ENCODE peak calls at places on chromosomes 1 and 21, in seven cellular contexts. One of them, this sample, is unnamed.

GRCh38 chr1:24768873-24769605 is 23.8 kb downstream of the CLIC4 start:
- DNase-seq in fibroblast of mammary gland: no peak
- DNase-seq in cardiac fibroblast: no peak
- DNase-seq in cardiac muscle cell: no peak
- DNase-seq in mucosa of descending colon: no peak
- DNase-seq in Panc1: no peak
- DNase-seq in endodermal cell: no peak
- DNase-seq in this sample: no peak

GRCh38 chr1:108585343-108585742 is 25.4 kb downstream of the EEIG2 start:
- DNase-seq in fibroblast of mammary gland: no peak
- DNase-seq in cardiac fibroblast: no peak
- DNase-seq in cardiac muscle cell: no peak
- DNase-seq in mucosa of descending colon: no peak
- DNase-seq in Panc1: no peak
- DNase-seq in endodermal cell: no peak
- DNase-seq in this sample: no peak

GRCh38 chr1:116855788-116856187 is 53.9 kb upstream of the PTGFRN start:
- DNase-seq in fibroblast of mammary gland: peak
- DNase-seq in cardiac fibroblast: peak
- DNase-seq in cardiac muscle cell: no peak
- DNase-seq in mucosa of descending colon: no peak
- DNase-seq in Panc1: no peak
- DNase-seq in endodermal cell: no peak
- DNase-seq in this sample: peak

GRCh38 chr1:33228935-33229487 is 27.3 kb upstream of the ZNF362 start:
- DNase-seq in fibroblast of mammary gland: peak
- DNase-seq in cardiac fibroblast: peak
- DNase-seq in cardiac muscle cell: no peak
- DNase-seq in mucosa of descending colon: no peak
- DNase-seq in Panc1: no peak
- DNase-seq in endodermal cell: no peak
- DNase-seq in this sample: peak

GRCh38 chr21:31545036-31545435 is 114.5 kb upstream of the SOD1 start:
- DNase-seq in fibroblast of mammary gland: no peak
- DNase-seq in cardiac fibroblast: no peak
- DNase-seq in cardiac muscle cell: no peak
- DNase-seq in mucosa of descending colon: no peak
- DNase-seq in Panc1: no peak
- DNase-seq in endodermal cell: no peak
- DNase-seq in this sample: no peak

GRCh38 chr1:4416189-4416588 is 238.2 kb upstream of the AJAP1 start:
- DNase-seq in fibroblast of mammary gland: no peak
- DNase-seq in cardiac fibroblast: no peak
- DNase-seq in cardiac muscle cell: no peak
- DNase-seq in mucosa of descending colon: no peak
- DNase-seq in Panc1: no peak
- DNase-seq in endodermal cell: no peak
- DNase-seq in this sample: no peak

GRCh38 chr1:3909615-3910014 is 9.5 kb upstream of the C1orf174 start:
- DNase-seq in fibroblast of mammary gland: no peak
- DNase-seq in cardiac fibroblast: no peak
- DNase-seq in cardiac muscle cell: no peak
- DNase-seq in mucosa of descending colon: no peak
- DNase-seq in Panc1: no peak
- DNase-seq in endodermal cell: no peak
- DNase-seq in this sample: no peak

GRCh38 chr1:25958475-25958874 is 39.4 kb downstream of the PAFAH2 start:
- DNase-seq in fibroblast of mammary gland: peak
- DNase-seq in cardiac fibroblast: peak
- DNase-seq in cardiac muscle cell: no peak
- DNase-seq in mucosa of descending colon: no peak
- DNase-seq in Panc1: no peak
- DNase-seq in endodermal cell: no peak
- DNase-seq in this sample: peak

GRCh38 chr1:24966724-24967346 is 36.8 kb upstream of the RUNX3 start:
- DNase-seq in fibroblast of mammary gland: peak
- DNase-seq in cardiac fibroblast: peak
- DNase-seq in cardiac muscle cell: no peak
- DNase-seq in mucosa of descending colon: no peak
- DNase-seq in Panc1: no peak
- DNase-seq in endodermal cell: no peak
- DNase-seq in this sample: peak

GRCh38 chr1:151762941-151763921 is at the start of gene MRPL9:
- DNase-seq in fibroblast of mammary gland: peak
- DNase-seq in cardiac fibroblast: peak
- DNase-seq in cardiac muscle cell: peak
- DNase-seq in mucosa of descending colon: peak
- DNase-seq in Panc1: no peak
- DNase-seq in endodermal cell: peak
- DNase-seq in this sample: peak

GRCh38 chr1:170134126-170134525 is 11.6 kb upstream of the NTMT2 start:
- DNase-seq in fibroblast of mammary gland: peak
- DNase-seq in cardiac fibroblast: no peak
- DNase-seq in cardiac muscle cell: no peak
- DNase-seq in mucosa of descending colon: no peak
- DNase-seq in Panc1: no peak
- DNase-seq in endodermal cell: no peak
- DNase-seq in this sample: peak

GRCh38 chr1:156490401-156491032 is 10.1 kb downstream of the MEF2D start:
- DNase-seq in fibroblast of mammary gland: peak
- DNase-seq in cardiac fibroblast: no peak
- DNase-seq in cardiac muscle cell: peak
- DNase-seq in mucosa of descending colon: no peak
- DNase-seq in Panc1: no peak
- DNase-seq in endodermal cell: peak
- DNase-seq in this sample: no peak

GRCh38 chr1:210883821-210884220 is 250.1 kb downstream of the KCNH1 start:
- DNase-seq in fibroblast of mammary gland: no peak
- DNase-seq in cardiac fibroblast: no peak
- DNase-seq in cardiac muscle cell: no peak
- DNase-seq in mucosa of descending colon: no peak
- DNase-seq in Panc1: no peak
- DNase-seq in endodermal cell: no peak
- DNase-seq in this sample: peak

GRCh38 chr1:19479351-19480120 is 5.8 kb downstream of the CAPZB start:
- DNase-seq in fibroblast of mammary gland: no peak
- DNase-seq in cardiac fibroblast: no peak
- DNase-seq in cardiac muscle cell: no peak
- DNase-seq in mucosa of descending colon: no peak
- DNase-seq in Panc1: no peak
- DNase-seq in endodermal cell: no peak
- DNase-seq in this sample: no peak

GRCh38 chr1:150876111-150876434 is 326 bp downstream of the ARNT start:
- DNase-seq in fibroblast of mammary gland: peak
- DNase-seq in cardiac fibroblast: peak
- DNase-seq in cardiac muscle cell: peak
- DNase-seq in mucosa of descending colon: no peak
- DNase-seq in Panc1: no peak
- DNase-seq in endodermal cell: no peak
- DNase-seq in this sample: peak

GRCh38 chr1:183438060-183438459 is 19.9 kb upstream of the NMNAT2 start:
- DNase-seq in fibroblast of mammary gland: no peak
- DNase-seq in cardiac fibroblast: no peak
- DNase-seq in cardiac muscle cell: no peak
- DNase-seq in mucosa of descending colon: no peak
- DNase-seq in Panc1: no peak
- DNase-seq in endodermal cell: no peak
- DNase-seq in this sample: no peak

GRCh38 chr1:36515315-36516138 is 32.8 kb upstream of the CSF3R start:
- DNase-seq in fibroblast of mammary gland: no peak
- DNase-seq in cardiac fibroblast: no peak
- DNase-seq in cardiac muscle cell: no peak
- DNase-seq in mucosa of descending colon: no peak
- DNase-seq in Panc1: no peak
- DNase-seq in endodermal cell: peak
- DNase-seq in this sample: no peak

GRCh38 chr1:109983380-109984189 is 980 bp upstream of the AHCYL1 start:
- DNase-seq in fibroblast of mammary gland: peak
- DNase-seq in cardiac fibroblast: peak
- DNase-seq in cardiac muscle cell: no peak
- DNase-seq in mucosa of descending colon: no peak
- DNase-seq in Panc1: no peak
- DNase-seq in endodermal cell: no peak
- DNase-seq in this sample: peak

GRCh38 chr1:167071286-167071685 is 18.9 kb downstream of the GPA33 start:
- DNase-seq in fibroblast of mammary gland: no peak
- DNase-seq in cardiac fibroblast: no peak
- DNase-seq in cardiac muscle cell: no peak
- DNase-seq in mucosa of descending colon: no peak
- DNase-seq in Panc1: no peak
- DNase-seq in endodermal cell: peak
- DNase-seq in this sample: no peak

GRCh38 chr1:115757286-115757810 is 11.2 kb downstream of the CASQ2 start:
- DNase-seq in fibroblast of mammary gland: peak
- DNase-seq in cardiac fibroblast: peak
- DNase-seq in cardiac muscle cell: no peak
- DNase-seq in mucosa of descending colon: no peak
- DNase-seq in Panc1: no peak
- DNase-seq in endodermal cell: no peak
- DNase-seq in this sample: no peak

GRCh38 chr1:234238060-234238459 is 135.2 kb upstream of the COA6 start:
- DNase-seq in fibroblast of mammary gland: no peak
- DNase-seq in cardiac fibroblast: no peak
- DNase-seq in cardiac muscle cell: no peak
- DNase-seq in mucosa of descending colon: no peak
- DNase-seq in Panc1: no peak
- DNase-seq in endodermal cell: no peak
- DNase-seq in this sample: no peak

GRCh38 chr1:234231893-234232276 is 141.4 kb upstream of the COA6 start:
- DNase-seq in fibroblast of mammary gland: no peak
- DNase-seq in cardiac fibroblast: no peak
- DNase-seq in cardiac muscle cell: no peak
- DNase-seq in mucosa of descending colon: no peak
- DNase-seq in Panc1: no peak
- DNase-seq in endodermal cell: no peak
- DNase-seq in this sample: no peak

GRCh38 chr1:234237416-234237815 is 135.8 kb upstream of the COA6 start:
- DNase-seq in fibroblast of mammary gland: no peak
- DNase-seq in cardiac fibroblast: no peak
- DNase-seq in cardiac muscle cell: no peak
- DNase-seq in mucosa of descending colon: no peak
- DNase-seq in Panc1: no peak
- DNase-seq in endodermal cell: no peak
- DNase-seq in this sample: no peak

GRCh38 chr1:234234199-234234598 is 139.1 kb upstream of the COA6 start:
- DNase-seq in fibroblast of mammary gland: no peak
- DNase-seq in cardiac fibroblast: no peak
- DNase-seq in cardiac muscle cell: no peak
- DNase-seq in mucosa of descending colon: no peak
- DNase-seq in Panc1: no peak
- DNase-seq in endodermal cell: no peak
- DNase-seq in this sample: no peak

GRCh38 chr1:234235373-234235772 is 137.9 kb upstream of the COA6 start:
- DNase-seq in fibroblast of mammary gland: no peak
- DNase-seq in cardiac fibroblast: no peak
- DNase-seq in cardiac muscle cell: peak
- DNase-seq in mucosa of descending colon: no peak
- DNase-seq in Panc1: no peak
- DNase-seq in endodermal cell: no peak
- DNase-seq in this sample: peak
- TF ChIP-seq CTCF in fibroblast of mammary gland: no peak
- TF ChIP-seq CTCF in cardiac fibroblast: no peak
- TF ChIP-seq CTCF in cardiac muscle cell: no peak
- TF ChIP-seq CTCF in mucosa of descending colon: no peak
- TF ChIP-seq CTCF in Panc1: no peak
- TF ChIP-seq CTCF in endodermal cell: no peak
- TF ChIP-seq CTCF in this sample: no peak

GRCh38 chr21:39345440-39345839 is 3.4 kb downstream of the HMGN1 start:
- DNase-seq in fibroblast of mammary gland: no peak
- DNase-seq in cardiac fibroblast: no peak
- DNase-seq in cardiac muscle cell: no peak
- DNase-seq in mucosa of descending colon: no peak
- DNase-seq in Panc1: no peak
- DNase-seq in endodermal cell: no peak
- DNase-seq in this sample: no peak
- H3K4me3 ChIP-seq in fibroblast of mammary gland: no peak
- H3K4me3 ChIP-seq in cardiac fibroblast: no peak
- H3K4me3 ChIP-seq in cardiac muscle cell: peak
- H3K4me3 ChIP-seq in mucosa of descending colon: no peak
- H3K4me3 ChIP-seq in Panc1: no peak
- H3K4me3 ChIP-seq in endodermal cell: peak
- H3K4me3 ChIP-seq in this sample: no peak

GRCh38 chr1:17574502-17574901 is 35.0 kb downstream of the ARHGEF10L start:
- DNase-seq in fibroblast of mammary gland: no peak
- DNase-seq in cardiac fibroblast: no peak
- DNase-seq in cardiac muscle cell: no peak
- DNase-seq in mucosa of descending colon: no peak
- DNase-seq in Panc1: no peak
- DNase-seq in endodermal cell: peak
- DNase-seq in this sample: no peak
- TF ChIP-seq CTCF in fibroblast of mammary gland: no peak
- TF ChIP-seq CTCF in cardiac fibroblast: peak
- TF ChIP-seq CTCF in cardiac muscle cell: peak
- TF ChIP-seq CTCF in mucosa of descending colon: no peak
- TF ChIP-seq CTCF in Panc1: no peak
- TF ChIP-seq CTCF in endodermal cell: peak
- TF ChIP-seq CTCF in this sample: no peak

DNA sequence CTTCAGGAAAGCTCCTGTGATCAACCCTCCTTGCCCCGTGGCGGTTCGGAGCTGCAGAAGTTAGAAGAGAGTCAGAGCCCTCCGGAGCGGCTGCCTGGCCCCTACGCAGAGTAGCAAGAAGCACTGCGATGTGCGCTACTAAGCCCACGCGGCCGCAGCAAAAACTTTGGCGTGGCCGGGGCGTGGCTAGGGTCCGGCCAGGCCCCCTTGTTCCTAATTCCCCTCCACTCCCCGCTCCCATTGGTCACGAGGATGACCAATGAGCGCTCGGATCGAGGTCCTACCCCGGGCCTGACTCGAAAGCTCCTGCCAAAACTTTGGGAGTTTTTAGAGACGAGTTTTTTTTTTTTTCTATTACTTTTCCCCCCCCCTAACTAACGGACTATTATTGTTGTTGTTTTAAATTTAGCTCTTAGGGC is at the start of gene HLX:
- DNase-seq in fibroblast of mammary gland: peak
- DNase-seq in cardiac fibroblast: peak
- DNase-seq in cardiac muscle cell: peak
- DNase-seq in mucosa of descending colon: peak
- DNase-seq in Panc1: peak
- DNase-seq in endodermal cell: peak
- DNase-seq in this sample: peak
- H3K4me3 ChIP-seq in fibroblast of mammary gland: peak
- H3K4me3 ChIP-seq in cardiac fibroblast: peak
- H3K4me3 ChIP-seq in cardiac muscle cell: peak
- H3K4me3 ChIP-seq in mucosa of descending colon: peak
- H3K4me3 ChIP-seq in Panc1: peak
- H3K4me3 ChIP-seq in endodermal cell: peak
- H3K4me3 ChIP-seq in this sample: peak

DNA sequence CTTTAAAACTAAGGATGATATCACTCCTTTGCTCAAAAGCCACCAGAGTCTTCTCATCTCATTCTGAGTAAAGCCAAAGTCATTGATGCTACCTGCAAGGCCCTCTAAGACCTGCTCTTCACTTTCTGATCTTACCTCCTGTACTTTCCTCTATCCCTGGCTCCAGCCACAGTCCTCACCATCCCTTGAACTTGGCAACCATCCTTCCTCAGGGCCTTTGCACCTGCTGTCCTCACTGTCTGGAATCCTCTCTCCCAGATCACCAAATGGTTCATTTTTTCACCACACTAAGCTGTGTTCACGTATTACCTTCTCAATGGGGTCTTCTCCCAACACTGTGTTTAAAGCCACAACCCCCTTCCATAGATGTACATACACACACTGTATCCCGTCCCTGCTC is 4.3 kb upstream of the PHLDA3 start:
- DNase-seq in fibroblast of mammary gland: no peak
- DNase-seq in cardiac fibroblast: no peak
- DNase-seq in cardiac muscle cell: no peak
- DNase-seq in mucosa of descending colon: no peak
- DNase-seq in Panc1: no peak
- DNase-seq in endodermal cell: no peak
- DNase-seq in this sample: no peak
- TF ChIP-seq CTCF in fibroblast of mammary gland: no peak
- TF ChIP-seq CTCF in cardiac fibroblast: no peak
- TF ChIP-seq CTCF in cardiac muscle cell: no peak
- TF ChIP-seq CTCF in mucosa of descending colon: no peak
- TF ChIP-seq CTCF in Panc1: no peak
- TF ChIP-seq CTCF in endodermal cell: no peak
- TF ChIP-seq CTCF in this sample: no peak